ENCODE peak calls at places on chromosomes 6 and 20, in nine cellular contexts. O, Z, G, I, W, C, M, V and N are unnamed samples.

GRCh38 chr6:133817460-133818047 is 71.4 kb upstream of the TCF21 start:
- DNase-seq in O (peak; percentile 6), Z (no peak), G (peak; percentile 14), I (no peak), W (no peak), C (no peak), M (no peak), V (no peak), N (no peak)

GRCh38 chr6:128822271-128822670 is 60.7 kb upstream of the LAMA2 start:
- DNase-seq in O (no peak), Z (no peak), G (no peak), I (no peak), W (no peak), C (no peak), M (no peak), V (no peak), N (no peak)

GRCh38 chr6:5135783-5136376 is 50.7 kb downstream of the PPP1R3G start:
- DNase-seq in O (peak; percentile 31), Z (no peak), G (peak; percentile 11), I (peak; percentile 27), W (no peak), C (no peak), M (no peak), V (peak; percentile 37), N (no peak)

GRCh38 chr20:25269833-25270170 is 21.9 kb downstream of the PYGB start:
- DNase-seq in O (no peak), Z (no peak), G (no peak), I (no peak), W (no peak), C (no peak), M (no peak), V (no peak), N (no peak)

GRCh38 chr6:150959071-150959637 is 93.7 kb downstream of the MTHFD1L start:
- DNase-seq in O (no peak), Z (no peak), G (no peak), I (no peak), W (no peak), C (no peak), M (peak; percentile 39), V (no peak), N (no peak)

GRCh38 chr6:35025241-35026188 is 115.6 kb downstream of the TCP11 start:
- DNase-seq in O (no peak), Z (no peak), G (no peak), I (no peak), W (no peak), C (no peak), M (no peak), V (no peak), N (no peak)

GRCh38 chr20:57308451-57309410 is 20.9 kb upstream of the SPO11 start:
- DNase-seq in O (no peak), Z (no peak), G (no peak), I (no peak), W (no peak), C (no peak), M (no peak), V (no peak), N (no peak)

GRCh38 chr20:24866008-24866407 is 83.1 kb upstream of the CST7 start:
- DNase-seq in O (no peak), Z (no peak), G (no peak), I (no peak), W (no peak), C (no peak), M (no peak), V (no peak), N (no peak)

GRCh38 chr20:25543068-25543467 is 42.3 kb downstream of the NINL start:
- DNase-seq in O (no peak), Z (no peak), G (no peak), I (no peak), W (no peak), C (no peak), M (no peak), V (no peak), N (no peak)

GRCh38 chr6:50713226-50713625 is at the start of gene TFAP2D:
- DNase-seq in O (no peak), Z (no peak), G (no peak), I (no peak), W (no peak), C (no peak), M (no peak), V (no peak), N (no peak)

GRCh38 chr20:32702706-32703425 is 29.1 kb upstream of the C20orf203 start:
- DNase-seq in O (no peak), Z (no peak), G (no peak), I (no peak), W (no peak), C (no peak), M (no peak), V (no peak), N (peak; percentile 81)

GRCh38 chr20:44642203-44643153 is 9.0 kb downstream of the ADA start:
- DNase-seq in O (peak; percentile 40), Z (peak; percentile 97), G (no peak), I (no peak), W (no peak), C (peak; percentile 16), M (peak; percentile 89), V (peak; percentile 96), N (peak; percentile 66)

GRCh38 chr6:42783177-42783875 is 1.5 kb downstream of the BICRAL start:
- DNase-seq in O (peak; percentile 88), Z (peak; percentile 65), G (peak; percentile 75), I (peak; percentile 63), W (peak; percentile 61), C (peak; percentile 60), M (peak; percentile 82), V (peak; percentile 67), N (peak; percentile 64)

GRCh38 chr6:35668096-35668495 is 20.6 kb downstream of the FKBP5 start:
- DNase-seq in O (no peak), Z (no peak), G (no peak), I (no peak), W (no peak), C (no peak), M (no peak), V (no peak), N (no peak)

GRCh38 chr6:30626484-30627366 is at the start of gene ATAT1:
- DNase-seq in O (peak; percentile 86), Z (peak; percentile 92), G (peak; percentile 88), I (peak; percentile 83), W (peak; percentile 83), C (peak; percentile 86), M (peak; percentile 94), V (peak; percentile 70), N (peak; percentile 78)

GRCh38 chr6:105646391-105646867 is 243.5 kb upstream of the PREP start:
- DNase-seq in O (peak; percentile 59), Z (no peak), G (no peak), I (no peak), W (peak; percentile 4), C (no peak), M (no peak), V (no peak), N (peak; percentile 9)

GRCh38 chr20:54011352-54011751 is 59.0 kb downstream of the BCAS1 start:
- DNase-seq in O (no peak), Z (no peak), G (no peak), I (no peak), W (no peak), C (no peak), M (no peak), V (no peak), N (no peak)

GRCh38 chr6:45714795-45715507 is 300.7 kb downstream of the CLIC5 start:
- DNase-seq in O (peak; percentile 74), Z (peak; percentile 88), G (peak; percentile 18), I (peak; percentile 6), W (peak; percentile 10), C (peak; percentile 42), M (peak; percentile 88), V (peak; percentile 73), N (peak; percentile 87)

GRCh38 chr6:152313542-152314482 is 323.4 kb downstream of the SYNE1 start:
- DNase-seq in O (no peak), Z (no peak), G (no peak), I (no peak), W (no peak), C (no peak), M (peak; percentile 25), V (no peak), N (no peak)